ENCODE peak calls at places on chromosomes 2 and 18, in four cellular contexts. Z, D, K and R are unnamed samples.

GRCh38 chr2:112996635-112997034 is 8.6 kb upstream of the IL36A start:
- DNase-seq in D (no peak), Z (no peak), K (no peak), R (no peak)

GRCh38 chr18:40651163-40651562 is 1303.9 kb upstream of the PIK3C3 start:
- DNase-seq in Z (no peak), D (no peak), K (no peak), R (no peak)

GRCh38 chr2:15298769-15299168 is 262.4 kb downstream of the NBAS start:
- DNase-seq in K (peak; percentile 52), Z (no peak), D (no peak), R (peak; percentile 24)

GRCh38 chr2:131016826-131017596 is 76.2 kb downstream of the FAM168B start:
- DNase-seq in Z (peak; percentile 65), K (peak; percentile 83), D (no peak), R (no peak)

GRCh38 chr2:95385570-95385984 is 16.9 kb upstream of the FAHD2A start:
- DNase-seq in D (peak; percentile 39), K (no peak), Z (no peak), R (no peak)

GRCh38 chr2:30807249-30807648 is at the start of gene CAPN13:
- DNase-seq in D (no peak), K (no peak), Z (no peak), R (no peak)

GRCh38 chr18:26617151-26617554 is 68.8 kb upstream of the KCTD1 start:
- DNase-seq in D (no peak), Z (peak; percentile 64), K (peak; percentile 97), R (no peak)

GRCh38 chr18:8468911-8469310 is 140.3 kb upstream of the RAB12 start:
- DNase-seq in D (peak; percentile 41), Z (no peak), K (peak; percentile 56), R (peak; percentile 31)

GRCh38 chr18:73340135-73340934 is 472.5 kb upstream of the NETO1 start:
- DNase-seq in Z (no peak), D (no peak), K (peak; percentile 79), R (no peak)

GRCh38 chr2:219523031-219523671 is 8.9 kb downstream of the ASIC4 start:
- DNase-seq in D (no peak), K (peak; percentile 27), Z (no peak), R (no peak)

GRCh38 chr2:219521066-219521880 is 7.0 kb downstream of the ASIC4 start:
- DNase-seq in Z (peak; percentile 87), K (peak; percentile 56), D (no peak), R (no peak)

GRCh38 chr2:219524817-219525216 is 10.5 kb downstream of the ASIC4 start:
- DNase-seq in K (no peak), Z (no peak), D (no peak), R (no peak)

GRCh38 chr2:219520079-219520478 is 5.8 kb downstream of the ASIC4 start:
- DNase-seq in Z (no peak), K (no peak), D (no peak), R (no peak)

DNA sequence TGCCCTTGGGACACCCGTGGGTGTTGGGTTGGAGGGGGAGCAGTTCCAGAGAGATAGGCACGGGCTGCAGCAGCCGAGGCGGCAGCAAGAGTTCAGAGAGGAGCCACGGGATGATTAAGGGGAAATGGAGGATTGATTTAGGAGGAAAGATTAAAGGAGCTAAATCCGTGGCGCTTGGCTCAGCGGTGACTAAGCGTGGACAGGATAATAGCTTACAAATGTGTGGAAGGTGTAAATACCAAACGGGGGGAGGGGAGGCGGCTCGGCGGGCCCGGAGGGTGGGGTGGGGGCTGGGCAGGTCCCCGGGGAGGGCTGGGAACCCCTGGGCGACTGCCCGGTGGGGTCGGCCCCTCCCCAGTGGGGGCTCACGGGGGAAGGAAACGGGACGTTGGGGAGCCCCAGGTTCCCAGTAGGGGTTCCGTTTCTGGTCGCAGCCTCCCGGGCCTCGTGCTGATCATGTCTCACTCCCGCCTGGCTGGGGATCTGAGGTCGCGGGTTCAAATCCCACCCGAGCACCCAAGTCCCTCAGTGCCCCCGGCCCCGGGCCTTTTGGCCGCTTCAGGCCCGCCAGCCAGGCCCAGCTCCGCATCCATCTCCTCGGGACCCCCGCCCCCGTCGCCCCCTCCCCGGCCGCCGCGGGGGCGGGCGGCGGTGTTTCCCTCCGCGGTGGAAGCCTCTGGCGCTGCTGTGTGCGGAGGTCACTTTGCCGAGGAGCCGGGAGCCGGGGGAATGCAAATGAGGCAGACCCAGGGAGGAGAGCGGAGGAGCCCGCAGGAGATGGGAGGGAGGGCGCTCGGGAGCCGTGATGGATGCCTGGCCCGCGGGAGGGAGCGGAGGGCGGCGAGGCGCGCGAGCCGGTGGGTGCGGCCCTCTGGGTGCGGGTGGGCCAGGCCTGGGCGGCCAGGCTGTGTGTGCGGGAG is 8.1 kb downstream of the ASIC4 start:
- DNase-seq in K (peak; percentile 87), Z (no peak), D (no peak), R (no peak)
- H3K4me3 ChIP-seq in K (peak overlapping the region; percentile 40), Z (no peak overlapping the region), D (no peak overlapping the region), R (peak overlapping the region; percentile 49)

GRCh38 chr2:69095246-69095645 is 82.3 kb downstream of the ANTXR1 start:
- DNase-seq in Z (no peak), D (no peak), K (peak; percentile 85), R (no peak)
- H3K27ac ChIP-seq in Z (no peak overlapping the region), D (no peak overlapping the region), K (peak overlapping the region; percentile 0), R (peak overlapping the region; percentile 38)

GRCh38 chr2:219000569-219000960 is 7.3 kb upstream of the CRYBA2 start:
- DNase-seq in Z (no peak), K (no peak), D (no peak), R (no peak)
- H3K4me1 ChIP-seq in Z (peaks cover 17% of the 10 kb centered on the region), K (no peaks in the 10 kb centered on the region), D (peaks cover 9% of the 10 kb centered on the region), R (peaks cover 31% of the 10 kb centered on the region)

GRCh38 chr2:189300917-189301316 is 121.4 kb upstream of the COL5A2 start:
- DNase-seq in D (no peak), K (no peak), Z (no peak), R (no peak)

GRCh38 chr2:189302274-189302948 is 122.8 kb upstream of the COL5A2 start:
- DNase-seq in K (peak; percentile 50), D (no peak), Z (no peak), R (no peak)

GRCh38 chr2:189305291-189305943 is 125.9 kb upstream of the COL5A2 start:
- DNase-seq in K (peak; percentile 66), D (no peak), Z (no peak), R (no peak)

GRCh38 chr2:189306441-189307006 is 127.0 kb upstream of the COL5A2 start:
- DNase-seq in K (no peak), Z (no peak), D (no peak), R (no peak)

DNA sequence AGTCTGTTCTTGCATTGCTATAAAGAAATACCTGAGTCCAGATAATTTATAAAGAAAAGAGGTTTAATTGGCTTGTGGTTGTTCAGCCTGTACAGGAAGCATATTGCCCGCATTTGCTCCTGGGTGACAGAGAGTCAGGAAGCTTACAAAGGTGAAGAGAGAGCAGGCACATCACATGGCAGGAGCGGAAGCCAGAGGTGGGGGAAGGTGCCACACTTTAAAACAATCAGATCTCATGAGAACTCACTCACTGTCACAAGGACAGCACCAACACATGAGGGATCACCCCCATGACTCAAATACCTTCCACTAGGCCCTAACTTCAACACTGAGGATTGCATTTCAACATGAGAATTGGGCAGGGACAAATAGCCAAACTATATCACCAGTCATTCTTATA is 124.8 kb upstream of the COL5A2 start:
- DNase-seq in K (no peak), Z (no peak), D (no peak), R (no peak)
- H3K4me3 ChIP-seq in K (no peak overlapping the region), Z (no peak overlapping the region), D (no peak overlapping the region), R (no peak overlapping the region)

GRCh38 chr2:71700041-71700879 is 246.9 kb downstream of the DYSF start:
- DNase-seq in D (no peak), Z (no peak), K (no peak), R (no peak)

GRCh38 chr2:71699428-71699827 is 246.1 kb downstream of the DYSF start:
- DNase-seq in K (no peak), Z (no peak), D (no peak), R (no peak)

GRCh38 chr2:71702971-71703898 is 249.9 kb downstream of the DYSF start:
- DNase-seq in D (no peak), K (no peak), Z (no peak), R (no peak)

GRCh38 chr2:71702071-71702970 is 249.0 kb downstream of the DYSF start:
- DNase-seq in D (no peak), K (no peak), Z (no peak), R (no peak)

GRCh38 chr2:71700880-71701397 is 247.6 kb downstream of the DYSF start:
- DNase-seq in K (peak; percentile 41), D (peak; percentile 91), Z (no peak), R (peak; percentile 84)
- H3K27ac ChIP-seq in K (no peak overlapping the region), D (peak overlapping the region; percentile 42), Z (no peak overlapping the region), R (peak overlapping the region; percentile 92)

GRCh38 chr2:109213646-109214417 is 84.8 kb downstream of the SH3RF3 start:
- DNase-seq in K (peak; percentile 84), D (peak; percentile 74), Z (no peak), R (no peak)
- H3K4me1 ChIP-seq in K (peaks cover 52% of the 10 kb centered on the region), D (peaks cover 55% of the 10 kb centered on the region), Z (peaks cover 11% of the 10 kb centered on the region), R (peaks cover 77% of the 10 kb centered on the region)

GRCh38 chr2:237414056-237414661 is at the start of gene COL6A3:
- DNase-seq in Z (no peak), K (peak; percentile 71), D (peak; percentile 77), R (peak; percentile 73)
- H3K4me3 ChIP-seq in Z (no peak within 1 kb of the TSS), K (peak within 1 kb of the TSS; percentile 88), D (peak within 1 kb of the TSS; percentile 46), R (peak within 1 kb of the TSS; percentile 62)

GRCh38 chr2:47032773-47033101 is 117.1 kb upstream of the MCFD2 start:
- DNase-seq in K (no peak), D (no peak), Z (no peak), R (no peak)
- H3K27ac ChIP-seq in K (peak overlapping the region; percentile 98), D (peak overlapping the region; percentile 100), Z (peak overlapping the region; percentile 97), R (peak overlapping the region; percentile 94)